ENCODE peak calls at places on chromosome 14, in seven cellular contexts. H is HS-5; I is stimulated activated naive CD4-positive, alpha-beta T cell; E is stimulated activated CD8-positive, alpha-beta memory T cell treated with anti-CD3 and anti-CD28 coated beads, Interleukin-2, amount 100 ng/mL, for 1 hour; A is mucosa of gallbladder; C is NCI-H2171; R is C1 segment of cervical spinal cord. S is an unnamed sample.
A peak's percentile ranks its signal among the peaks of the same experiment; 100 is the strongest.

GRCh38 chr14:29895591-29896043 is 32.0 kb downstream of the PRKD1 start:
- DNase-seq in H (no peak), I (no peak), E (no peak), A (no peak), C (peak; percentile 43), R (no peak), S (no peak)

GRCh38 chr14:44700184-44700583 is 193.1 kb upstream of the FSCB start:
- DNase-seq in H (peak; percentile 66), I (no peak), E (no peak), A (no peak), C (no peak), R (no peak), S (no peak)

GRCh38 chr14:94104731-94105130 is 5.8 kb upstream of the IFI27 start:
- DNase-seq in H (no peak), I (no peak), E (no peak), A (no peak), C (no peak), R (no peak), S (no peak)

GRCh38 chr14:89702151-89702936 is 252.2 kb downstream of the EFCAB11 start:
- DNase-seq in H (peak; percentile 47), I (no peak), E (no peak), A (no peak), C (no peak), R (no peak), S (no peak)

GRCh38 chr14:90168425-90169105 is 87.8 kb upstream of the PSMC1 start:
- DNase-seq in H (peak; percentile 77), I (no peak), E (no peak), A (no peak), C (no peak), R (no peak), S (no peak)

GRCh38 chr14:69870613-69871012 is 8.6 kb upstream of the SMOC1 start:
- DNase-seq in H (no peak), I (no peak), E (no peak), A (no peak), C (no peak), R (no peak), S (no peak)

GRCh38 chr14:81990312-81990761 is 456.7 kb upstream of the SEL1L start:
- DNase-seq in H (peak; percentile 19), I (peak; percentile 12), E (no peak), A (peak; percentile 64), C (peak; percentile 36), R (peak; percentile 1), S (peak; percentile 70)

GRCh38 chr14:105430535-105430934 is 10.9 kb downstream of the MTA1 start:
- DNase-seq in H (peak; percentile 82), I (no peak), E (no peak), A (no peak), C (no peak), R (no peak), S (no peak)

GRCh38 chr14:93042968-93043940 is 72.5 kb downstream of the ITPK1 start:
- DNase-seq in H (peak; percentile 91), I (no peak), E (no peak), A (peak; percentile 92), C (no peak), R (no peak), S (no peak)

GRCh38 chr14:60805881-60806569 is 71.5 kb downstream of the MNAT1 start:
- DNase-seq in H (no peak), I (no peak), E (no peak), A (no peak), C (no peak), R (no peak), S (peak; percentile 5)

GRCh38 chr14:31080060-31080459 is 53.9 kb upstream of the STRN3 start:
- DNase-seq in H (no peak), I (no peak), E (no peak), A (no peak), C (no peak), R (no peak), S (no peak)

GRCh38 chr14:24674204-24674970 is 40.4 kb upstream of the GZMB start:
- DNase-seq in H (no peak), I (peak; percentile 47), E (no peak), A (no peak), C (no peak), R (no peak), S (no peak)

GRCh38 chr14:98791661-98792060 is 480.3 kb downstream of the BCL11B start:
- DNase-seq in H (no peak), I (no peak), E (no peak), A (no peak), C (no peak), R (no peak), S (no peak)

GRCh38 chr14:22764382-22764781 is 2.1 kb upstream of the OXA1L start:
- DNase-seq in H (no peak), I (no peak), E (no peak), A (no peak), C (no peak), R (no peak), S (no peak)

GRCh38 chr14:50318031-50318626 is 6.0 kb downstream of the DMAC2L start:
- DNase-seq in H (no peak), I (no peak), E (no peak), A (no peak), C (peak; percentile 48), R (no peak), S (peak; percentile 58)

GRCh38 chr14:35331605-35332516 is 39.7 kb downstream of the PSMA6 start:
- DNase-seq in H (no peak), I (no peak), E (no peak), A (peak; percentile 78), C (no peak), R (no peak), S (no peak)

GRCh38 chr14:95994593-95994928 is 44.6 kb upstream of the C14orf132 start:
- DNase-seq in H (no peak), I (no peak), E (no peak), A (no peak), C (no peak), R (no peak), S (no peak)

GRCh38 chr14:75519826-75520692 is 2.2 kb upstream of the BATF start:
- DNase-seq in H (no peak), I (no peak), E (no peak), A (no peak), C (no peak), R (no peak), S (no peak)

GRCh38 chr14:26276757-26277156 is 321.1 kb downstream of the NOVA1 start:
- DNase-seq in H (no peak), I (no peak), E (no peak), A (no peak), C (no peak), R (no peak), S (peak; percentile 57)

GRCh38 chr14:68865542-68865941 is 72.7 kb upstream of the ZFP36L1 start:
- DNase-seq in H (no peak), I (no peak), E (no peak), A (no peak), C (no peak), R (no peak), S (no peak)